ENCODE peak calls at places on chromosomes 4 and X, in eight cellular contexts. One of them, this sample, is unnamed.

GRCh38 chr4:108685036-108685686 is 34.8 kb downstream of the OSTC start:
- DNase-seq in left ventricle myocardium inferior: no peak
- DNase-seq in stomach: no peak
- DNase-seq in tibial artery: no peak
- DNase-seq in tibial nerve: no peak
- DNase-seq in GM06990: no peak
- DNase-seq in nephron progenitor cell: no peak
- DNase-seq in fibroblast of the aortic adventitia: peak; percentile 7
- DNase-seq in this sample: no peak

GRCh38 chr4:80367737-80368136 is 32.2 kb downstream of the CFAP299 start:
- DNase-seq in left ventricle myocardium inferior: no peak
- DNase-seq in tibial artery: no peak
- DNase-seq in nephron progenitor cell: no peak
- DNase-seq in fibroblast of the aortic adventitia: peak; percentile 58
- DNase-seq in GM06990: no peak
- DNase-seq in tibial nerve: no peak
- DNase-seq in stomach: no peak
- DNase-seq in this sample: no peak

GRCh38 chrX:2631743-2632532 is 59.2 kb upstream of the CD99 start:
- DNase-seq in stomach: no peak
- DNase-seq in tibial nerve: no peak
- DNase-seq in tibial artery: no peak
- DNase-seq in GM06990: no peak
- DNase-seq in nephron progenitor cell: no peak
- DNase-seq in fibroblast of the aortic adventitia: no peak
- DNase-seq in left ventricle myocardium inferior: no peak
- DNase-seq in this sample: no peak

GRCh38 chrX:148495156-148495555 is 5.3 kb upstream of the AFF2 start:
- DNase-seq in tibial nerve: no peak
- DNase-seq in left ventricle myocardium inferior: no peak
- DNase-seq in fibroblast of the aortic adventitia: no peak
- DNase-seq in stomach: no peak
- DNase-seq in tibial artery: no peak
- DNase-seq in nephron progenitor cell: no peak
- DNase-seq in GM06990: no peak
- DNase-seq in this sample: no peak

GRCh38 chr4:112086036-112086434 is 59.2 kb upstream of the FAM241A start:
- DNase-seq in tibial nerve: no peak
- DNase-seq in fibroblast of the aortic adventitia: no peak
- DNase-seq in nephron progenitor cell: no peak
- DNase-seq in stomach: no peak
- DNase-seq in left ventricle myocardium inferior: no peak
- DNase-seq in GM06990: no peak
- DNase-seq in tibial artery: no peak
- DNase-seq in this sample: no peak

GRCh38 chrX:115047715-115048114 is 30.3 kb upstream of the IL13RA2 start:
- DNase-seq in fibroblast of the aortic adventitia: no peak
- DNase-seq in left ventricle myocardium inferior: no peak
- DNase-seq in stomach: no peak
- DNase-seq in tibial artery: no peak
- DNase-seq in GM06990: no peak
- DNase-seq in tibial nerve: no peak
- DNase-seq in nephron progenitor cell: no peak
- DNase-seq in this sample: no peak

GRCh38 chr4:145544998-145545397 is 63.3 kb downstream of the SMAD1 start:
- DNase-seq in nephron progenitor cell: no peak
- DNase-seq in GM06990: no peak
- DNase-seq in tibial artery: no peak
- DNase-seq in stomach: no peak
- DNase-seq in tibial nerve: no peak
- DNase-seq in left ventricle myocardium inferior: no peak
- DNase-seq in fibroblast of the aortic adventitia: peak; percentile 33
- DNase-seq in this sample: no peak

GRCh38 chr4:149735796-149736195 is 79.8 kb downstream of the IQCM start:
- DNase-seq in tibial nerve: no peak
- DNase-seq in left ventricle myocardium inferior: no peak
- DNase-seq in nephron progenitor cell: no peak
- DNase-seq in fibroblast of the aortic adventitia: peak; percentile 41
- DNase-seq in GM06990: no peak
- DNase-seq in stomach: no peak
- DNase-seq in tibial artery: no peak
- DNase-seq in this sample: no peak

GRCh38 chr4:100630341-100630740 is 112.5 kb upstream of the EMCN start:
- DNase-seq in tibial nerve: no peak
- DNase-seq in stomach: no peak
- DNase-seq in tibial artery: no peak
- DNase-seq in nephron progenitor cell: no peak
- DNase-seq in fibroblast of the aortic adventitia: no peak
- DNase-seq in GM06990: no peak
- DNase-seq in left ventricle myocardium inferior: no peak
- DNase-seq in this sample: no peak

DNA sequence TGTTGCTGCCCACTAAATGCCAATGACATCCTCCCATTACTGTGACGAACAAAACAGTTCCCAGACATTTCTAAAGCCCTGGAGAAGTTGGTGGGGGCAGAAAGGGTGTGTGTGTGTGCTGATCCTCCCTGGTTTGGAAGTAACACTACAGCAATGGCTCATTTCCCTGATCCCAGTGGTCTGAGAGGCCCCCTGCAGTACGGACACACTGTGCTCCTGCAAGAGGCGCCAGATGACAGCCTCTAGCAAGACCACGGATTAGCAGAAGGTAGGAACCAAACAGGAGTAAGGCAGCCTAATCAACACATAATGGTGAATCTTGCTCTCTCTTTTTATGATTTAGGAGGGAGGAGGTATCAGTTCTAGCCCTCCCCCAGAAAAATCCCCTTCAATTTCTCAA is 49.6 kb downstream of the CHRDL1 start:
- DNase-seq in fibroblast of the aortic adventitia: no peak
- DNase-seq in nephron progenitor cell: no peak
- DNase-seq in GM06990: no peak
- DNase-seq in tibial nerve: no peak
- DNase-seq in left ventricle myocardium inferior: no peak
- DNase-seq in tibial artery: no peak
- DNase-seq in stomach: no peak
- DNase-seq in this sample: no peak
- TF ChIP-seq CTCF in fibroblast of the aortic adventitia: no peak
- TF ChIP-seq CTCF in nephron progenitor cell: no peak
- TF ChIP-seq CTCF in GM06990: no peak
- TF ChIP-seq CTCF in tibial nerve: no peak
- TF ChIP-seq CTCF in left ventricle myocardium inferior: no peak
- TF ChIP-seq CTCF in tibial artery: no peak
- TF ChIP-seq CTCF in stomach: no peak
- TF ChIP-seq CTCF in this sample: no peak

DNA sequence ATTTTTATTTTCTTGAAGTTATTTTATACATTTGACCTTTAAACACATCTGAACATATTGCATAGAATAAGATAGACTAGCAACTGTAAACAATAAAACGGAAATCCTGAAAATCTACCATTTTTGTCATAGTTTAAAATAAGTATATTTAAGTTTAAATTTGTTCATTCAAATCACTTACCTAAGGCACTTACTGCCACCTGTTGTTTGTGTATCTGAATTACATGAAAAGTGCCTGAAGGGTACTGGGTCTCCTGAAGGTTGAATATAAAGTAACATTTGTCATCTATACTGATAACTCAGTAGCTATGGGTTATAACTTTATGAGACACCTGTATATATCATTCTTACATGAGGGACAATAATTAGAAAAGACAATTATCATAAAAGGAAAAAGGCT is 38.6 kb downstream of the TRPC5 start:
- DNase-seq in fibroblast of the aortic adventitia: no peak
- DNase-seq in GM06990: no peak
- DNase-seq in nephron progenitor cell: peak; percentile 5
- DNase-seq in stomach: no peak
- DNase-seq in tibial artery: no peak
- DNase-seq in tibial nerve: no peak
- DNase-seq in left ventricle myocardium inferior: no peak
- DNase-seq in this sample: no peak
- TF ChIP-seq CTCF in fibroblast of the aortic adventitia: no peak
- TF ChIP-seq CTCF in GM06990: peak; percentile 37
- TF ChIP-seq CTCF in nephron progenitor cell: peak; percentile 66
- TF ChIP-seq CTCF in stomach: no peak
- TF ChIP-seq CTCF in tibial artery: no peak
- TF ChIP-seq CTCF in tibial nerve: no peak
- TF ChIP-seq CTCF in left ventricle myocardium inferior: peak; percentile 37
- TF ChIP-seq CTCF in this sample: no peak

GRCh38 chrX:24025741-24026402 is 1.1 kb downstream of the KLHL15 start:
- DNase-seq in left ventricle myocardium inferior: no peak
- DNase-seq in nephron progenitor cell: no peak
- DNase-seq in tibial artery: peak; percentile 19
- DNase-seq in stomach: no peak
- DNase-seq in GM06990: no peak
- DNase-seq in tibial nerve: peak; percentile 14
- DNase-seq in fibroblast of the aortic adventitia: peak; percentile 86
- DNase-seq in this sample: no peak

GRCh38 chrX:24026403-24026801 is 584 bp downstream of the KLHL15 start:
- DNase-seq in stomach: no peak
- DNase-seq in nephron progenitor cell: no peak
- DNase-seq in left ventricle myocardium inferior: no peak
- DNase-seq in tibial artery: no peak
- DNase-seq in fibroblast of the aortic adventitia: peak; percentile 37
- DNase-seq in tibial nerve: no peak
- DNase-seq in GM06990: no peak
- DNase-seq in this sample: no peak

GRCh38 chrX:24023972-24024664 is 2.9 kb downstream of the KLHL15 start:
- DNase-seq in left ventricle myocardium inferior: no peak
- DNase-seq in tibial nerve: no peak
- DNase-seq in GM06990: no peak
- DNase-seq in nephron progenitor cell: no peak
- DNase-seq in stomach: no peak
- DNase-seq in tibial artery: no peak
- DNase-seq in fibroblast of the aortic adventitia: peak; percentile 25
- DNase-seq in this sample: no peak

GRCh38 chrX:24023538-24023937 is 3.4 kb downstream of the KLHL15 start:
- DNase-seq in tibial nerve: no peak
- DNase-seq in stomach: no peak
- DNase-seq in tibial artery: no peak
- DNase-seq in nephron progenitor cell: no peak
- DNase-seq in GM06990: no peak
- DNase-seq in left ventricle myocardium inferior: no peak
- DNase-seq in fibroblast of the aortic adventitia: no peak
- DNase-seq in this sample: no peak

DNA sequence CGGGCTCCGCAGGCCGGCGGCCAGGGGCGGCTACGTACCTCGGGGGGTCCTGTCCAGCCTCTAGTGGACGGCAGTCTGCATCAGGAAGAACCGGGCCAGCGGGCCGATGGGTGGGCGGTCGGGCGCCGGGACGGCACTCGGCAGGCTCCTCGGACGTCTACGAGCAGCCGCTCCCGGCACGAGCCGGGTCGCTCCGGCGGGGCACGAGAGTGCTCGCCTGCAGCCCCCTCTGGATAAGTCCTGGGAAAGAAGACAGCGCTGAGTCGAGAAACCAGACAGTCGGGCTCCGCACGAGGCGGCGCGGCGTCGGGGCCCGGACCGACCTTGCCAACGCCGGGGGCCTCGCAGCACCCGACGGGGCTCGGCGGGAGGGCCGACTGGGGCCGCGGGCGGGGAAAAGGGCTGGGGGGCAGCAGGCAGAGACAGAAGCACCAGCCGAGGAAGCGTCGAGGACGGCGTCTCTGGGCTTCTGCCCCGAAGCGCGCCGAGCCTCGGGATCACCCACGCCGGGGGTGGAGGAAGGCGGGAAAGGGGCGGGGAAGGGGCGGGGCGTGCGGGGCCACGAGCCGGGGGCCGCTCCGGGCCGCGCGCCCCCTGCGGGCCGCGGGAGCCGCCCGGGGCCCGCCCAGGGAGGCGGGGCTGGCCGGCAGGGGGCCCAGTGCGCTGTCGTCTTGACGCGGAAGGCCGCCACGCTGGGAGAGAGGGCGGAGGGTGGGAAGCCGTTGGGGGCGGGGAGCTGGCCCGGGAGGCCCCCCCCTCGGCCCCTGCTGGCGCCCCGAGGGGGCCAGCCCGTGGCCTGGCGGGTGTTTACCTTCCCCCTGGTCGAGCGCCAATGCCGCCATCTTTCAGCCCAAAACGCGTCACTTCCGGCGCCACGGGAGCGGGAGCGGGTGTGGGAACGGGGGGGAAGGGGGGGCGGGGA is 1.9 kb downstream of the KLHL15 start:
- DNase-seq in GM06990: peak; percentile 90
- DNase-seq in left ventricle myocardium inferior: peak; percentile 90
- DNase-seq in fibroblast of the aortic adventitia: peak; percentile 90
- DNase-seq in nephron progenitor cell: peak; percentile 91
- DNase-seq in tibial artery: peak; percentile 78
- DNase-seq in tibial nerve: peak; percentile 81
- DNase-seq in stomach: peak; percentile 90
- DNase-seq in this sample: peak; percentile 93
- TF ChIP-seq CTCF in GM06990: no peak
- TF ChIP-seq CTCF in left ventricle myocardium inferior: no peak
- TF ChIP-seq CTCF in fibroblast of the aortic adventitia: no peak
- TF ChIP-seq CTCF in nephron progenitor cell: no peak
- TF ChIP-seq CTCF in tibial artery: no peak
- TF ChIP-seq CTCF in tibial nerve: peak; percentile 19
- TF ChIP-seq CTCF in stomach: no peak
- TF ChIP-seq CTCF in this sample: peak; percentile 5

GRCh38 chr4:10164877-10165283 is 48.3 kb upstream of the WDR1 start:
- DNase-seq in stomach: peak; percentile 37
- DNase-seq in fibroblast of the aortic adventitia: peak; percentile 81
- DNase-seq in left ventricle myocardium inferior: no peak
- DNase-seq in tibial artery: no peak
- DNase-seq in GM06990: no peak
- DNase-seq in tibial nerve: no peak
- DNase-seq in nephron progenitor cell: peak; percentile 60
- DNase-seq in this sample: peak; percentile 54

GRCh38 chr4:10162341-10163000 is 45.9 kb upstream of the WDR1 start:
- DNase-seq in stomach: peak; percentile 67
- DNase-seq in fibroblast of the aortic adventitia: no peak
- DNase-seq in tibial nerve: no peak
- DNase-seq in tibial artery: no peak
- DNase-seq in GM06990: no peak
- DNase-seq in left ventricle myocardium inferior: no peak
- DNase-seq in nephron progenitor cell: no peak
- DNase-seq in this sample: no peak

GRCh38 chr4:10161146-10161545 is 44.5 kb upstream of the WDR1 start:
- DNase-seq in left ventricle myocardium inferior: no peak
- DNase-seq in tibial nerve: no peak
- DNase-seq in GM06990: no peak
- DNase-seq in fibroblast of the aortic adventitia: peak; percentile 55
- DNase-seq in tibial artery: no peak
- DNase-seq in stomach: no peak
- DNase-seq in nephron progenitor cell: no peak
- DNase-seq in this sample: no peak

GRCh38 chr4:10161840-10162239 is 45.2 kb upstream of the WDR1 start:
- DNase-seq in left ventricle myocardium inferior: no peak
- DNase-seq in fibroblast of the aortic adventitia: no peak
- DNase-seq in tibial artery: no peak
- DNase-seq in GM06990: no peak
- DNase-seq in tibial nerve: no peak
- DNase-seq in nephron progenitor cell: no peak
- DNase-seq in stomach: no peak
- DNase-seq in this sample: no peak

DNA sequence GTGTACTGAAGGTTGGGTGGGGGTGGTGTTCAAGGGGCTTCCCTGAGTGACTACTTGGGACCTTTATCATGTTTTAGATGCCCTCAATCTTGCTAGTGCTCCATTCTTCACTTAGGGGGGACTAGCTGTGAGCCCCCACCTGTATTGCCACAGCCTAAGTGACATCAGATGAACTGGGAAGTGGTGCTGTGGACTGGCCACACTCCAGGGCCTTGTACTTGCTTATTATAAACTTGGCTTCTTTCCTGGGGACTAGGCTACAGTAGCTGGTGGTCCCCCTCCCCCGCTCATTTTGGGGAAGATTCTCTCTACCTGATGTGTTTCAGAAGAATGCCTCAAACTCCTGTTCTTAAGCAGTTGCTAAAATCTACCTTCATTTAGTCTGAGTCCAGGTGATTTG is 46.7 kb upstream of the WDR1 start:
- DNase-seq in nephron progenitor cell: no peak
- DNase-seq in GM06990: no peak
- DNase-seq in tibial nerve: no peak
- DNase-seq in left ventricle myocardium inferior: peak; percentile 29
- DNase-seq in stomach: no peak
- DNase-seq in fibroblast of the aortic adventitia: no peak
- DNase-seq in tibial artery: no peak
- DNase-seq in this sample: no peak
- TF ChIP-seq CTCF in nephron progenitor cell: no peak
- TF ChIP-seq CTCF in GM06990: no peak
- TF ChIP-seq CTCF in tibial nerve: no peak
- TF ChIP-seq CTCF in left ventricle myocardium inferior: no peak
- TF ChIP-seq CTCF in stomach: no peak
- TF ChIP-seq CTCF in fibroblast of the aortic adventitia: no peak
- TF ChIP-seq CTCF in tibial artery: no peak
- TF ChIP-seq CTCF in this sample: no peak

This sample was measured in GM20000.